ENCODE peak calls at places on chromosomes 13 and 19, in five cellular contexts. One of them, this sample, is unnamed.
A peak's percentile ranks its signal among the peaks of the same experiment; 100 is the strongest.

GRCh38 chr13:40580566-40581276 is 85.7 kb downstream of the FOXO1 start:
- DNase-seq in fibroblast of lung: peak; percentile 23
- DNase-seq in Caco-2: no peak
- DNase-seq in AG04450: no peak
- DNase-seq in CD8-positive, alpha-beta T cell: no peak
- DNase-seq in this sample: no peak

GRCh38 chr13:30690282-30691188 is 44.8 kb upstream of the ALOX5AP start:
- DNase-seq in fibroblast of lung: peak; percentile 95
- DNase-seq in Caco-2: peak; percentile 11
- DNase-seq in AG04450: peak; percentile 99
- DNase-seq in CD8-positive, alpha-beta T cell: peak; percentile 27
- DNase-seq in this sample: peak; percentile 90

GRCh38 chr13:66886248-66886647 is 343.9 kb downstream of the PCDH9 start:
- DNase-seq in fibroblast of lung: peak; percentile 4
- DNase-seq in Caco-2: no peak
- DNase-seq in AG04450: no peak
- DNase-seq in CD8-positive, alpha-beta T cell: no peak
- DNase-seq in this sample: no peak

GRCh38 chr19:51123381-51124186 is 1.1 kb upstream of the SIGLEC9 start:
- DNase-seq in fibroblast of lung: no peak
- DNase-seq in Caco-2: no peak
- DNase-seq in AG04450: no peak
- DNase-seq in CD8-positive, alpha-beta T cell: peak; percentile 71
- DNase-seq in this sample: no peak

GRCh38 chr13:67619346-67619745 is 389.2 kb upstream of the PCDH9 start:
- DNase-seq in fibroblast of lung: peak; percentile 85
- DNase-seq in Caco-2: no peak
- DNase-seq in AG04450: peak; percentile 2
- DNase-seq in CD8-positive, alpha-beta T cell: no peak
- DNase-seq in this sample: no peak

GRCh38 chr19:24054044-24054935 is 32.7 kb upstream of the ZNF254 start:
- DNase-seq in fibroblast of lung: peak; percentile 90
- DNase-seq in Caco-2: no peak
- DNase-seq in AG04450: peak; percentile 58
- DNase-seq in CD8-positive, alpha-beta T cell: no peak
- DNase-seq in this sample: peak; percentile 57

GRCh38 chr19:49889687-49890348 is 6.9 kb downstream of the IL4I1 start:
- DNase-seq in fibroblast of lung: peak; percentile 67
- DNase-seq in Caco-2: peak; percentile 94
- DNase-seq in AG04450: no peak
- DNase-seq in CD8-positive, alpha-beta T cell: peak; percentile 78
- DNase-seq in this sample: no peak

GRCh38 chr13:29934531-29935308 is 84.3 kb upstream of the UBL3 start:
- DNase-seq in fibroblast of lung: no peak
- DNase-seq in Caco-2: no peak
- DNase-seq in AG04450: no peak
- DNase-seq in CD8-positive, alpha-beta T cell: no peak
- DNase-seq in this sample: no peak

GRCh38 chr19:6970478-6970877 is 50.8 kb downstream of the MBD3L2B start:
- DNase-seq in fibroblast of lung: no peak
- DNase-seq in Caco-2: peak; percentile 12
- DNase-seq in AG04450: no peak
- DNase-seq in CD8-positive, alpha-beta T cell: no peak
- DNase-seq in this sample: no peak

GRCh38 chr19:17966497-17967257 is at the start of gene KCNN1:
- DNase-seq in fibroblast of lung: no peak
- DNase-seq in Caco-2: no peak
- DNase-seq in AG04450: no peak
- DNase-seq in CD8-positive, alpha-beta T cell: peak; percentile 14
- DNase-seq in this sample: no peak

GRCh38 chr19:12777217-12778019 is 2.1 kb upstream of the HOOK2 start:
- DNase-seq in fibroblast of lung: peak; percentile 64
- DNase-seq in Caco-2: peak; percentile 88
- DNase-seq in AG04450: no peak
- DNase-seq in CD8-positive, alpha-beta T cell: peak; percentile 80
- DNase-seq in this sample: no peak

GRCh38 chr19:46579286-46579944 is 21.7 kb upstream of the CALM3 start:
- DNase-seq in fibroblast of lung: no peak
- DNase-seq in Caco-2: no peak
- DNase-seq in AG04450: no peak
- DNase-seq in CD8-positive, alpha-beta T cell: peak; percentile 43
- DNase-seq in this sample: no peak

GRCh38 chr13:48222358-48223015 is 10.5 kb upstream of the ITM2B start:
- DNase-seq in fibroblast of lung: no peak
- DNase-seq in Caco-2: no peak
- DNase-seq in AG04450: no peak
- DNase-seq in CD8-positive, alpha-beta T cell: no peak
- DNase-seq in this sample: no peak

GRCh38 chr13:46369506-46370268 is 17.4 kb downstream of the RUBCNL start:
- DNase-seq in fibroblast of lung: peak; percentile 79
- DNase-seq in Caco-2: no peak
- DNase-seq in AG04450: peak; percentile 43
- DNase-seq in CD8-positive, alpha-beta T cell: no peak
- DNase-seq in this sample: peak; percentile 85

GRCh38 chr13:89695343-89696257 is 1651.9 kb upstream of the MIR17HG start:
- DNase-seq in fibroblast of lung: peak; percentile 27
- DNase-seq in Caco-2: peak; percentile 71
- DNase-seq in AG04450: peak; percentile 6
- DNase-seq in CD8-positive, alpha-beta T cell: no peak
- DNase-seq in this sample: no peak

GRCh38 chr13:114097504-114097892 is 34.9 kb downstream of the RASA3 start:
- DNase-seq in fibroblast of lung: no peak
- DNase-seq in Caco-2: no peak
- DNase-seq in AG04450: no peak
- DNase-seq in CD8-positive, alpha-beta T cell: peak; percentile 18
- DNase-seq in this sample: no peak

GRCh38 chr19:5137571-5138124 is 168.7 kb downstream of the KDM4B start:
- DNase-seq in fibroblast of lung: no peak
- DNase-seq in Caco-2: peak; percentile 24
- DNase-seq in AG04450: no peak
- DNase-seq in CD8-positive, alpha-beta T cell: peak; percentile 51
- DNase-seq in this sample: no peak

GRCh38 chr19:5136060-5136855 is 167.3 kb downstream of the KDM4B start:
- DNase-seq in fibroblast of lung: no peak
- DNase-seq in Caco-2: no peak
- DNase-seq in AG04450: no peak
- DNase-seq in CD8-positive, alpha-beta T cell: no peak
- DNase-seq in this sample: no peak

GRCh38 chr19:5137114-5137513 is 168.2 kb downstream of the KDM4B start:
- DNase-seq in fibroblast of lung: no peak
- DNase-seq in Caco-2: no peak
- DNase-seq in AG04450: no peak
- DNase-seq in CD8-positive, alpha-beta T cell: no peak
- DNase-seq in this sample: no peak

GRCh38 chr19:5141278-5141925 is 172.5 kb downstream of the KDM4B start:
- DNase-seq in fibroblast of lung: peak; percentile 92
- DNase-seq in Caco-2: no peak
- DNase-seq in AG04450: no peak
- DNase-seq in CD8-positive, alpha-beta T cell: peak; percentile 19
- DNase-seq in this sample: no peak

DNA sequence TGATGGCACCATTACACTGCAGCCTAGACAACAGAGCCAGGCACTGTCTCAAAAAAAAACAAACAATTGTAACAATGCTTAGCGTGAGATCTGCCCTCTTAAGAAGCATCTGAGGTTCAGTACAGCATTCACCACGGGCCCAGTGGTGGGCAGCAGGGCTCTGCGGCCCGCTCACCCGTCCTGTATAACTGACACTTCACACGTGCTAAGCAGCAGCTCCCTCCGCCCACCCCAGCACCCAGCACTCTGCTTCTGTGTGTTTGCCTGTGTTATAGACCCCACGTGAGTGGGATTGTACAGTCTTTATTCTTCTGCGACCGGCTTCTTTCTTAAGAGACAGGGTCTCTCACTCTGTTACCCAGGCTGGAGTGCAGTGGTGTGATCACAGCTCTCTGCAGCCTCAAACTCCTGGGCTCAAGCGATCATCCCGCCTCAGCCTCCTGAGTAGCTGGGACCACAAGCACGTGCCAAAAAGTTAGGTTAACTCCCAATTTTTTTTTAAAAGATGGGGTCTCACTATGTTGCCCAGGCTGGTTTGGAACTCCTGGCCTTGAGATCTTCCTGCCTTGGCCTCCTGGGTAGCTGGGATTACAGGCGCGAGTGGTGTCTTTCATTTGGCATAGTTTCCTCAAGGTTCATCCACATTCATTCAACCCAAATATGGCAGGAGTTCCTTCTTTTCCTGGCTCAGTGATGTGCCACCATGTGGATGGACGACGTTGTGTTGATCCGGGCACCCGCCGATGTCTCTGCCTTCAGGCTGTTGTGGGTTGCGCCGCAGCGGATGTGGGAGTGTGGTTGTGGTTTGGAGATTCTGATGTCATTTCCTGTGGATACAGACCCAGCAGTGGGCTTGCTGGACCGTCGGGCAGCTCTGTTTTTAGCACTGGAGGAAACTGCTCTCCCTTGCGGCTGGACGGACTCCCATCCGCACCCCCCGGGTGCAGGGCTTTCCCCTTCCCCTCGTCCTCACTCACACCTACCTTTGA is 170.0 kb downstream of the KDM4B start:
- DNase-seq in fibroblast of lung: peak; percentile 92
- DNase-seq in Caco-2: no peak
- DNase-seq in AG04450: no peak
- DNase-seq in CD8-positive, alpha-beta T cell: peak; percentile 88
- DNase-seq in this sample: no peak
- H3K4me3 ChIP-seq in fibroblast of lung: no peak overlapping the region
- H3K4me3 ChIP-seq in Caco-2: no peak overlapping the region
- H3K4me3 ChIP-seq in AG04450: no peak overlapping the region
- H3K4me3 ChIP-seq in CD8-positive, alpha-beta T cell: peak overlapping the region; percentile 31
- H3K4me3 ChIP-seq in this sample: no peak overlapping the region

GRCh38 chr19:14070268-14071050 is 2.1 kb upstream of the MISP3 start:
- DNase-seq in fibroblast of lung: no peak
- DNase-seq in Caco-2: no peak
- DNase-seq in AG04450: no peak
- DNase-seq in CD8-positive, alpha-beta T cell: no peak
- DNase-seq in this sample: no peak

GRCh38 chr19:14073925-14074838 is 1.6 kb downstream of the MISP3 start:
- DNase-seq in fibroblast of lung: no peak
- DNase-seq in Caco-2: peak; percentile 33
- DNase-seq in AG04450: no peak
- DNase-seq in CD8-positive, alpha-beta T cell: no peak
- DNase-seq in this sample: no peak

GRCh38 chr19:14078406-14078805 is 5.8 kb downstream of the MISP3 start:
- DNase-seq in fibroblast of lung: no peak
- DNase-seq in Caco-2: no peak
- DNase-seq in AG04450: no peak
- DNase-seq in CD8-positive, alpha-beta T cell: no peak
- DNase-seq in this sample: no peak

GRCh38 chr19:14073232-14073924 is 792 bp downstream of the MISP3 start:
- DNase-seq in fibroblast of lung: peak; percentile 83
- DNase-seq in Caco-2: peak; percentile 85
- DNase-seq in AG04450: no peak
- DNase-seq in CD8-positive, alpha-beta T cell: peak; percentile 76
- DNase-seq in this sample: no peak

GRCh38 chr19:14072535-14073231 is at the start of gene MISP3:
- DNase-seq in fibroblast of lung: peak; percentile 53
- DNase-seq in Caco-2: peak; percentile 73
- DNase-seq in AG04450: no peak
- DNase-seq in CD8-positive, alpha-beta T cell: no peak
- DNase-seq in this sample: no peak
- TF ChIP-seq CTCF in fibroblast of lung: no peak
- TF ChIP-seq CTCF in Caco-2: no peak
- TF ChIP-seq CTCF in AG04450: no peak
- TF ChIP-seq CTCF in CD8-positive, alpha-beta T cell: no peak
- TF ChIP-seq CTCF in this sample: no peak

GRCh38 chr19:16449330-16449961 is 22.3 kb downstream of the EPS15L1 start:
- DNase-seq in fibroblast of lung: peak; percentile 34
- DNase-seq in Caco-2: no peak
- DNase-seq in AG04450: no peak
- DNase-seq in CD8-positive, alpha-beta T cell: peak; percentile 42
- DNase-seq in this sample: no peak
- H3K4me3 ChIP-seq in fibroblast of lung: no peak overlapping the region
- H3K4me3 ChIP-seq in Caco-2: no peak overlapping the region
- H3K4me3 ChIP-seq in AG04450: no peak overlapping the region
- H3K4me3 ChIP-seq in CD8-positive, alpha-beta T cell: no peak overlapping the region
- H3K4me3 ChIP-seq in this sample: no peak overlapping the region

DNA sequence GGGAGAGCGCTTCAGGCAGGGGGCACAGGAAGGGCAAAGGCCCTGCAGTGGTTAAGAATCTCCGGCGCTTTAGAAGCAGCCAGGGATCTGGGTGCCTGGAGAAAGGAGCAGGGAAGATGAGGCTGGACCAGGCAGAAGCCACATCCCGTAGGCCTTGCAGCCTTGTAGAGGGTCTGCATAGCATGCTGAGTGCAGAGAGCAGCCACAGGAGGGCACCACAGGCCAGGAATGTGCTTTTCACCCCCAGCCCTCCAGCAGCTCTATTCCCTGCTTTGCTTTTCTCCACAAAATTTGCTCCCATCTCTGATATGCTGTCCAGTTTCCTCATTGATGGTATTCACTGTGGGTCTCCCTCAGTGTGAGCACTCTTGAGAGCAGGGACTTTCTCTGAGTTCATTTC is 5.7 kb downstream of the WDR62 start:
- DNase-seq in fibroblast of lung: peak; percentile 47
- DNase-seq in Caco-2: peak; percentile 46
- DNase-seq in AG04450: peak; percentile 29
- DNase-seq in CD8-positive, alpha-beta T cell: no peak
- DNase-seq in this sample: no peak
- TF ChIP-seq CTCF in fibroblast of lung: peak; percentile 70
- TF ChIP-seq CTCF in Caco-2: peak; percentile 44
- TF ChIP-seq CTCF in AG04450: peak; percentile 80
- TF ChIP-seq CTCF in CD8-positive, alpha-beta T cell: no peak
- TF ChIP-seq CTCF in this sample: peak; percentile 89

DNA sequence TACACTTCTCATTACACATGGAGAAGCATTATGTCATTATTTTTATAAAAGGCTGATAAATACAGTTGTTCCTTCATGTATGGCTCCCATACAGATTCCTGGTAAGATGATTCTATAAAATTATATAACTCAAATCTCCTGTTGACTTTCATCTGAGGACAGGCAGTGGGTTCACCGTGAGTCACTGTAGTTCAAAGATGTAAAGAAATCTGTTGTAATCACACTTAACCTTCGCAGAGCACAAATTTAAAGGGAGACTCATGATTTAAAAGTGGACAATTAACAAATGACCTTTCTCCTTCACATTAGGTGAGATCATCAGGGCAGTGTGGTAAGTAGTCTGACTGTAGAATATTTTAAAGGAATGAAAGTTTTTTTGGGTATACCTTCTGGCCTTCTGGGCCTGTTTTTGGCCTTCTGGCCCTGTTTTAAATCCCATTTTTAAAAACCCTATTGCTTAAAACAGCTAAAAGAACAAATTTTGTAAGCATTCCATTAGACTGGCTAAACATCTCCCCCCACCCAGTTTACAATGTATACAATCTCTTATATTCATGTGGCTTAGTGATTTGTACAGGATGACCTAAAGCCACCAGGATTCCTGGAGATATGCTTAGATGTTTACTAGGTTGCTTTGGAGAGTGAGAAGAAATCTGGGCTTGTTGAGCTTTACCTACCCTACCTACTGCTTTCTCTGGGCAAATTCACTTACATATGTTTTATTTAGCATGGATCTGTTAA is 171.2 kb downstream of the ITGBL1 start:
- DNase-seq in fibroblast of lung: peak; percentile 9
- DNase-seq in Caco-2: no peak
- DNase-seq in AG04450: no peak
- DNase-seq in CD8-positive, alpha-beta T cell: no peak
- DNase-seq in this sample: no peak
- H3K4me3 ChIP-seq in fibroblast of lung: peak overlapping the region; percentile 18
- H3K4me3 ChIP-seq in Caco-2: no peak overlapping the region
- H3K4me3 ChIP-seq in AG04450: no peak overlapping the region
- H3K4me3 ChIP-seq in CD8-positive, alpha-beta T cell: peak overlapping the region; percentile 11
- H3K4me3 ChIP-seq in this sample: no peak overlapping the region

This sample was measured in AG04449.